ENCODE peak calls at places on chromosomes 6 and 20, in nine cellular contexts. D is uterus, P is neural progenitor cell, U is PC-3, S is psoas muscle, H is cardiac muscle cell, X is heart right ventricle, E is ascending aorta, Q is esophagus muscularis mucosa. F is an unnamed sample.

GRCh38 chr20:54064939-54065338 is 5.5 kb downstream of the BCAS1 start:
- DNase-seq in S (no peak), U (no peak), D (no peak), E (no peak), Q (no peak), X (no peak), H (no peak), P (no peak), F (no peak)

GRCh38 chr6:111805511-111806181 is 67.6 kb downstream of the FYN start:
- DNase-seq in D (no peak), X (no peak), E (no peak), P (peak), H (no peak), U (peak), Q (no peak), S (no peak), F (no peak)

GRCh38 chr20:38985603-38986170 is 23.5 kb downstream of the DHX35 start:
- DNase-seq in P (no peak), E (no peak), H (no peak), U (peak), Q (no peak), D (no peak), S (no peak), X (no peak), F (no peak)

GRCh38 chr20:19986419-19986818 is 30.7 kb upstream of the NAA20 start:
- DNase-seq in S (no peak), P (no peak), U (no peak), Q (no peak), E (no peak), H (no peak), X (no peak), D (peak), F (no peak)

GRCh38 chr20:45432294-45432693 is 16.4 kb downstream of the PIGT start:
- DNase-seq in Q (no peak), P (no peak), S (no peak), H (no peak), U (no peak), E (no peak), D (no peak), X (no peak), F (no peak)

GRCh38 chr20:53774487-53775203 is 181.0 kb upstream of the ZNF217 start:
- DNase-seq in S (no peak), D (no peak), H (no peak), Q (no peak), U (peak), E (no peak), P (no peak), X (peak), F (no peak)

GRCh38 chr6:167267896-167268528 is 23.1 kb upstream of the UNC93A start:
- DNase-seq in S (no peak), D (no peak), U (no peak), Q (no peak), H (no peak), P (no peak), E (no peak), X (no peak), F (no peak)

GRCh38 chr6:106102967-106103727 is 17.0 kb downstream of the PRDM1 start:
- DNase-seq in Q (peak), X (no peak), P (no peak), E (no peak), D (no peak), S (no peak), U (no peak), H (peak), F (no peak)

GRCh38 chr6:157531169-157531985 is 150.4 kb downstream of the ZDHHC14 start:
- DNase-seq in Q (no peak), E (no peak), X (no peak), S (peak), U (no peak), D (no peak), P (peak), H (no peak), F (no peak)

GRCh38 chr6:31940256-31940664 is 5.6 kb upstream of the CFB start:
- DNase-seq in U (peak), P (no peak), X (no peak), D (no peak), Q (no peak), S (no peak), H (no peak), E (no peak), F (no peak)
- H3K27ac ChIP-seq in U (no peak), P (no peak), X (no peak), D (no peak), Q (no peak), S (no peak), H (no peak), E (no peak), F (no peak)

GRCh38 chr6:44245912-44246662 is 814 bp upstream of the HSP90AB1 start:
- DNase-seq in X (peak), E (peak), H (peak), D (peak), U (peak), P (peak), S (peak), Q (peak), F (peak)
- TF ChIP-seq CTCF in X (peak), E (peak), H (no peak), D (no peak), U (peak), P (peak), S (peak), Q (peak), F (peak)

DNA sequence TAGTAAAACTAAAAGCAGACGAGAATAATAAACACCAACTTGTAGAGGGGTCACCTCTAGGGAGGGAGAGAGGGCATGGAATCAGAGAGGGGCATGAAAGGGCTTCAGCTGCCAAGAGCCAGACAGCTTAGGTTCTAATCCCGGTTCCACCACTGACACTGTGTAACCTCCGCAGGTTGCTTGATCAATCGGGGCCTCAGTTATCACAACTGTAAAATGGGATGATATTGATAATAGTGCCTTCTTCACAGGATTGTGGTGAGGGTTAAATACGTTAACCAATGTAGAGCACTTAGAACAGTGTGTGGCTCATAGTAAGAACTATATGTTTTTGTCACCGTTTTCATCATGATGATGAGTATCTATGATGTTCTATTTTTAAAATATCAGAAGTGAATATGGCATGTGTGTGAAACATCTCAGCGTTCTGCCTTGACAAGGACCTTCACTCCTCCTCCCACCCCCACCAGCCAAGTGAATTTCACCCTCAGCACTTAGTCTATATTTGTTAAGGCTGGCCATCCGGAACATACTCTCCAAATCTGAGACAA is 10.3 kb upstream of the MAPK13 start:
- DNase-seq in E (no peak), P (no peak), U (no peak), H (no peak), X (no peak), S (no peak), Q (no peak), D (no peak), F (no peak)
- H3K4me3 ChIP-seq in E (no peak), P (no peak), U (no peak), H (no peak), X (no peak), S (no peak), Q (no peak), D (no peak), F (no peak)

DNA sequence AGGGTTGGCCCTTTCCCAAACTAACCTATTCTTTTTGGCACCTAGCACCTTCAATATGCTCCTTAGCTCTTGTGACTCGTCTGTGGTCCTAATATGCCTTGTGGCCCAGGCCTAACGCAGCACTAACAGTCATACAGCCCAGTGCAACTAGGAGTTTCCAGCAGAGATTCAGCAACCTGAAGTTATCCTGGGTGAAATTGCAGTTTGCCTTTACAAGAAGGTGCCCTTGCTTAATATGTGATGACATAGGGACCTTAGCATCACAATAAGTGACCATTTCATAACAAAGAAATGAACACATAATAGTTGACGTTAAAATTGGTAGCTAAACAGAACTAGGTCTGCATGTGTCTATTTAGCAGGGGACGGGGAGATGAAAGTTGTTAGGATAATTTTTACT is 10.1 kb downstream of the FIG4 start:
- DNase-seq in P (no peak), U (no peak), D (no peak), H (no peak), E (no peak), S (no peak), Q (no peak), X (no peak), F (no peak)
- H3K27ac ChIP-seq in P (no peak), U (no peak), D (no peak), H (no peak), E (no peak), S (no peak), Q (no peak), X (no peak), F (no peak)

F was measured in dorsolateral prefrontal cortex.